ENCODE peak calls at places on chromosome 20, in five cellular contexts. E is H1, G is HepG2, V is GM12878, N is K562. M is an unnamed sample.

GRCh38 chr20:5918856-5919633 is 31.3 kb downstream of the TRMT6 start:
- DNase-seq in E (no peak), G (peak; percentile 53), V (no peak), N (no peak), M (no peak)

GRCh38 chr20:38129248-38129865 is 35.7 kb downstream of the TGM2 start:
- DNase-seq in E (no peak), G (no peak), V (no peak), N (no peak), M (peak; percentile 1)

GRCh38 chr20:38866265-38867061 is 59.8 kb upstream of the FAM83D start:
- DNase-seq in E (no peak), G (no peak), V (no peak), N (no peak), M (no peak)

GRCh38 chr20:6277661-6278060 is 154.8 kb upstream of the FERMT1 start:
- DNase-seq in E (no peak), G (no peak), V (no peak), N (no peak), M (no peak)

GRCh38 chr20:63934271-63935068 is 21.7 kb downstream of the UCKL1 start:
- DNase-seq in E (peak; percentile 80), G (no peak), V (no peak), N (peak; percentile 36), M (peak; percentile 70)

GRCh38 chr20:63943007-63943807 is 13.0 kb downstream of the UCKL1 start:
- DNase-seq in E (no peak), G (no peak), V (no peak), N (no peak), M (no peak)

GRCh38 chr20:48350291-48350988 is 477.4 kb downstream of the PREX1 start:
- DNase-seq in E (peak; percentile 71), G (peak; percentile 59), V (no peak), N (peak; percentile 57), M (peak; percentile 74)

GRCh38 chr20:32626859-32627636 is 41.9 kb upstream of the NOL4L start:
- DNase-seq in E (no peak), G (no peak), V (no peak), N (no peak), M (no peak)

GRCh38 chr20:57470212-57470522 is 54.8 kb downstream of the CTCFL start:
- DNase-seq in E (no peak), G (no peak), V (no peak), N (no peak), M (no peak)

GRCh38 chr20:57480444-57481152 is 44.3 kb downstream of the CTCFL start:
- DNase-seq in E (no peak), G (no peak), V (peak; percentile 83), N (no peak), M (no peak)

GRCh38 chr20:10513931-10514575 is 78.9 kb downstream of the SLX4IP start:
- DNase-seq in E (no peak), G (no peak), V (no peak), N (no peak), M (no peak)

GRCh38 chr20:38692436-38693411 is 31.6 kb upstream of the SLC32A1 start:
- DNase-seq in E (peak; percentile 90), G (peak; percentile 74), V (no peak), N (peak; percentile 82), M (peak; percentile 93)

GRCh38 chr20:58852559-58853271 is at the start of gene GNAS:
- DNase-seq in E (peak; percentile 86), G (peak; percentile 21), V (no peak), N (peak; percentile 39), M (peak; percentile 86)

GRCh38 chr20:31569163-31570020 is 35.7 kb upstream of the ID1 start:
- DNase-seq in E (peak; percentile 93), G (peak; percentile 72), V (no peak), N (peak; percentile 66), M (peak; percentile 78)

GRCh38 chr20:64112691-64113443 is 5.5 kb upstream of the NPBWR2 start:
- DNase-seq in E (peak; percentile 43), G (no peak), V (no peak), N (no peak), M (peak; percentile 10)

GRCh38 chr20:6057139-6057538 is 3.3 kb upstream of the LRRN4 start:
- DNase-seq in E (no peak), G (no peak), V (no peak), N (no peak), M (no peak)

GRCh38 chr20:38125157-38126056 is 39.7 kb downstream of the TGM2 start:
- DNase-seq in E (peak; percentile 48), G (peak; percentile 90), V (no peak), N (no peak), M (no peak)

GRCh38 chr20:57786304-57786942 is 76.6 kb upstream of the PMEPA1 start:
- DNase-seq in E (no peak), G (no peak), V (no peak), N (no peak), M (no peak)

GRCh38 chr20:35344354-35344837 is 52.2 kb upstream of the FAM83C start:
- DNase-seq in E (no peak), G (peak; percentile 92), V (no peak), N (peak; percentile 57), M (no peak)

GRCh38 chr20:5657190-5657872 is 92.9 kb upstream of the SHLD1 start:
- DNase-seq in E (no peak), G (peak; percentile 70), V (no peak), N (no peak), M (no peak)

GRCh38 chr20:34525342-34525708 is 9.1 kb downstream of the DYNLRB1 start:
- DNase-seq in E (peak; percentile 23), G (no peak), V (no peak), N (no peak), M (no peak)

GRCh38 chr20:57501461-57502330 is 23.2 kb downstream of the CTCFL start:
- DNase-seq in E (no peak), G (no peak), V (no peak), N (no peak), M (no peak)

GRCh38 chr20:19928379-19929360 is 88.5 kb upstream of the NAA20 start:
- DNase-seq in E (no peak), G (no peak), V (no peak), N (no peak), M (no peak)

GRCh38 chr20:2005831-2006426 is 12.1 kb upstream of the PDYN start:
- DNase-seq in E (peak; percentile 94), G (peak; percentile 78), V (no peak), N (peak; percentile 61), M (peak; percentile 90)

GRCh38 chr20:23245553-23246128 is 105.0 kb upstream of the NXT1 start:
- DNase-seq in E (peak; percentile 66), G (peak; percentile 52), V (peak; percentile 48), N (peak; percentile 49), M (peak; percentile 68)

GRCh38 chr20:33647603-33648395 is 14.3 kb upstream of the C20orf144 start:
- DNase-seq in E (no peak), G (no peak), V (peak; percentile 34), N (no peak), M (no peak)

DNA sequence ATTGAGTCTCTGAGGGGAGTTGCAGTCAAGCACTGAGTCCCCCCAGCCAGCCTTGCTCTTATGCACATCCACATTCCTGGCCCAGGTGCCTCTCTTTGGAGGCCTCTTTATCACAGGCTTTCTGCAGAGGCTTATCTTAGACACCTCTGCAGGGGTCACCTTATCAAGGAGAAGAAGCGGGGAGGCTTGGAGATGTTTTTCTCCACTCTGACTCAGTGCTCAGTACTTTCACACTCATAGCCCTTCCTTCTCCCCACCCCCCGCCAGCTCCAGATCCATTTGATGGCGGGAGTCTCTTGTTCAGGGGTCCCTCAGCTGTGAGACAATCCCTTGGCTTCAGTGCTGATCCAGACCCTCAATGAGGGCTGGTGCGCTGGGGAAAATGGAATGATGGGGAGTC is 132.1 kb upstream of the TSHZ2 start:
- DNase-seq in E (no peak), G (no peak), V (no peak), N (no peak), M (no peak)
- TF ChIP-seq USF2 in E (no peak), G (no peak), V (no peak), N (no peak), M (no peak)

GRCh38 chr20:17969276-17969883 is 562 bp downstream of the MGME1 start:
- DNase-seq in E (no peak), G (peak; percentile 67), V (no peak), N (no peak), M (no peak)

GRCh38 chr20:17971571-17972013 is 2.8 kb downstream of the MGME1 start:
- DNase-seq in E (no peak), G (peak; percentile 80), V (no peak), N (no peak), M (no peak)

GRCh38 chr20:17969884-17970409 is 1.1 kb downstream of the MGME1 start:
- DNase-seq in E (no peak), G (peak; percentile 71), V (no peak), N (no peak), M (no peak)

GRCh38 chr20:17968366-17969275 is at the start of the genes MGME1 and SNX5:
- DNase-seq in E (peak; percentile 99), G (peak; percentile 100), V (peak; percentile 96), N (peak; percentile 76), M (peak; percentile 99)

DNA sequence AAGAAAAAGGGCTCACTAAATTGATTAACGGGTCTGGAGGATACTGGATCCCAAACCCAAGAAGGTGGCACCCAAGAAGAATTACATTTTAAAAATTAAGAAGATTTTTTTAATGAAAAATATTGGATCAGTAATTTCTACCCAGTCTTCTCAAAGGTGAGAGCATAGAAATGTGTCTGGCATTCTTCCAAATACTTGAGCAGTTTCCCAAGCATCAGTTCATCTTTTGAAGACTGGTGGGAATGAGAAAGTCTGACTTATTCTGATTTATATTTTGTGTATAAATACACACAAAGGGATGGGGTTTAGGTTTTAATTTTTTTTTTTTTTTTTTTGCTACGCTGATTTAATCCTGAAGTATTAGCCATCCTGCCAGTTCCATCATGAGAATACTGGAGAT is 3.3 kb downstream of the MGME1 start:
- DNase-seq in E (no peak), G (no peak), V (no peak), N (no peak), M (no peak)
- TF ChIP-seq ATF3 in E (no peak), G (no peak), V (no peak), N (no peak), M (no peak)

DNA sequence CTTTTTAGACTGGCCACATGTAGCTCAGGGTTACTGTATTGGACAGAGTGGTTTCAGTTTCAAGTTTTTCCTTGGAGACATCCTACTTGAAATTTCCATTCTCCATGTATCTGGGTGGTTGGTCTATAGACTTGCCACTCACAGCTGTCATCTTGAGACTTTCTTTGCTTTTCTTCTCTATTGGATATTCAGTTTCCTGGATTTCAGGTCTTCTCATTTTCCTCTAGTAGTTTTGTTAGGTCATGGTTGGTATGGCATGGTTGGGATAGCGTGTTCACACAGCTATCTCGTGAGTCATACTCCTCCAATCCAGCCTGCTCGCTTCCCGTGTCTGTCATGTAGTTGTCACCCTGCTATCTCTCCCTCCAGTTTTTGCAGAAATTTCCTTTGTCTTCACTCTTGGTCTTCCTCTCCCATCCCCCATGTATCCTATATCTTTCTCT is 48.3 kb downstream of the PTPN1 start:
- DNase-seq in E (no peak), G (no peak), V (no peak), N (peak; percentile 70), M (no peak)
- TF ChIP-seq USF2 in E (no peak), G (no peak), V (no peak), N (no peak), M (no peak)

GRCh38 chr20:3314391-3314790 is 75.4 kb upstream of the SLC4A11 start:
- DNase-seq in E (no peak), G (no peak), V (no peak), N (no peak), M (no peak)

GRCh38 chr20:3309226-3309625 is 70.2 kb upstream of the SLC4A11 start:
- DNase-seq in E (no peak), G (no peak), V (no peak), N (no peak), M (no peak)

GRCh38 chr20:3312940-3313656 is 74.1 kb upstream of the SLC4A11 start:
- DNase-seq in E (no peak), G (peak; percentile 52), V (no peak), N (no peak), M (no peak)

GRCh38 chr20:3313681-3314080 is 74.7 kb upstream of the SLC4A11 start:
- DNase-seq in E (no peak), G (no peak), V (no peak), N (no peak), M (no peak)

GRCh38 chr20:3311623-3312022 is 72.6 kb upstream of the SLC4A11 start:
- DNase-seq in E (no peak), G (no peak), V (no peak), N (no peak), M (no peak)
- TF ChIP-seq ATF3 in E (no peak), G (no peak), V (no peak), N (no peak), M (no peak)